ENCODE peak calls at places on chromosomes 7 and 10, in eight cellular contexts. B is anterior cingulate cortex, O is cardiac fibroblast, Z is fibroblast of mammary gland, X is glutamatergic neuron, L is adrenal gland, T is skeletal muscle cell, A is iris pigment epithelial cell. D is an unnamed sample.

GRCh38 chr7:99733448-99733847 is 1.5 kb downstream of the CYP3A7 start:
- DNase-seq in O (no peak), L (no peak), X (no peak), Z (no peak), B (no peak), A (no peak), T (no peak), D (no peak)

GRCh38 chr10:42149027-42149700 is 489.2 kb downstream of the ZNF33B start:
- DNase-seq in Z (peak), T (no peak), B (no peak), A (no peak), O (peak), X (no peak), L (peak), D (no peak)

GRCh38 chr10:36683421-36683820 is 442.0 kb upstream of the ANKRD30A start:
- DNase-seq in L (no peak), T (no peak), A (no peak), O (no peak), X (no peak), B (no peak), Z (no peak), D (no peak)

GRCh38 chr7:47776335-47776734 is 171.9 kb downstream of the PKD1L1 start:
- DNase-seq in A (no peak), B (no peak), T (no peak), L (no peak), X (no peak), O (no peak), Z (no peak), D (no peak)

GRCh38 chr7:15972767-15973362 is 286.4 kb upstream of the MEOX2 start:
- DNase-seq in Z (peak), X (no peak), A (peak), L (peak), O (peak), T (peak), B (no peak), D (no peak)

GRCh38 chr7:65247491-65247890 is 126.2 kb upstream of the ZNF92 start:
- DNase-seq in O (no peak), X (no peak), Z (no peak), L (no peak), B (no peak), A (no peak), T (no peak), D (no peak)

GRCh38 chr10:3333426-3333825 is 160.8 kb upstream of the PITRM1 start:
- DNase-seq in L (no peak), X (no peak), A (no peak), Z (no peak), B (no peak), T (no peak), O (no peak), D (no peak)

GRCh38 chr7:7228967-7229366 is 46.6 kb downstream of the C1GALT1 start:
- DNase-seq in L (no peak), T (no peak), Z (no peak), A (no peak), B (no peak), O (no peak), X (no peak), D (peak)

GRCh38 chr10:131700506-131700905 is 200.3 kb upstream of the PPP2R2D start:
- DNase-seq in O (no peak), B (no peak), L (no peak), X (no peak), Z (no peak), A (no peak), T (no peak), D (no peak)

GRCh38 chr7:2637505-2638223 is 5.9 kb downstream of the TTYH3 start:
- DNase-seq in O (no peak), Z (no peak), B (no peak), X (peak), L (peak), A (no peak), T (no peak), D (no peak)

GRCh38 chr10:13660545-13660920 is 73.8 kb downstream of the PRPF18 start:
- DNase-seq in Z (peak), T (no peak), O (no peak), X (no peak), B (no peak), L (no peak), A (no peak), D (no peak)

GRCh38 chr7:37198906-37199485 is 249.7 kb downstream of the ELMO1 start:
- DNase-seq in O (peak), A (peak), B (peak), Z (peak), T (peak), L (peak), X (peak), D (peak)

GRCh38 chr7:123748171-123748733 is 551 bp downstream of the WASL start:
- DNase-seq in X (peak), B (no peak), T (no peak), Z (peak), O (peak), A (peak), L (peak), D (no peak)

GRCh38 chr10:46077141-46077554 is 31.1 kb upstream of the MSMB start:
- DNase-seq in Z (peak), O (peak), L (no peak), X (no peak), T (no peak), A (peak), B (no peak), D (no peak)

GRCh38 chr10:7585228-7585627 is 81.5 kb downstream of the ITIH5 start:
- DNase-seq in A (no peak), L (no peak), O (no peak), T (no peak), B (no peak), Z (no peak), X (no peak), D (no peak)

GRCh38 chr10:117007080-117007479 is 2.1 kb upstream of the SHTN1 start:
- DNase-seq in X (no peak), L (no peak), O (peak), T (peak), Z (peak), A (peak), B (no peak), D (no peak)

GRCh38 chr10:82136103-82136502 is 261.1 kb downstream of the NRG3 start:
- DNase-seq in Z (no peak), O (no peak), T (no peak), A (no peak), X (no peak), B (no peak), L (no peak), D (no peak)

GRCh38 chr7:157444011-157444842 is 107.4 kb downstream of the DNAJB6 start:
- DNase-seq in O (no peak), A (no peak), L (no peak), X (no peak), B (no peak), Z (no peak), T (no peak), D (no peak)

GRCh38 chr7:38728145-38728544 is 97.0 kb upstream of the AMPH start:
- DNase-seq in B (no peak), T (no peak), L (no peak), A (peak), X (no peak), Z (peak), O (no peak), D (no peak)

D was measured in C1 segment of cervical spinal cord.